ENCODE peak calls at places on chromosomes 1 and 21, in seven cellular contexts. B is uterus, A is A549, H is heart left ventricle, O is IMR-90, M is stomach, J is ovary. Y is an unnamed sample. For H3K4me1, the result is how much of the 10 kb centered on the place peaks cover.

GRCh38 chr21:41171210-41171609 is 3.2 kb downstream of the BACE2 start:
- DNase-seq in B (peak), A (no peak), H (peak), O (no peak), M (peak), J (no peak), Y (no peak)

GRCh38 chr1:18575620-18576019 is 55.0 kb upstream of the PAX7 start:
- DNase-seq in B (no peak), A (peak), H (no peak), O (peak), M (peak), J (peak), Y (peak)

GRCh38 chr1:180842052-180842451 is 70.6 kb upstream of the KIAA1614 start:
- DNase-seq in B (no peak), A (no peak), H (no peak), O (peak), M (no peak), J (no peak), Y (no peak)

GRCh38 chr1:37257646-37258045 is 216.7 kb upstream of the ZC3H12A start:
- DNase-seq in B (no peak), A (no peak), H (no peak), O (no peak), M (no peak), J (no peak), Y (no peak)

GRCh38 chr1:42429623-42430022 is 26.2 kb downstream of the ZMYND12 start:
- DNase-seq in B (no peak), A (no peak), H (no peak), O (no peak), M (no peak), J (no peak), Y (no peak)

GRCh38 chr1:176285996-176286395 is 78.9 kb upstream of the COP1 start:
- DNase-seq in B (no peak), A (no peak), H (no peak), O (no peak), M (no peak), J (no peak), Y (no peak)

GRCh38 chr1:208778417-208778816 is 534.2 kb upstream of the PLXNA2 start:
- DNase-seq in B (no peak), A (no peak), H (no peak), O (no peak), M (no peak), J (no peak), Y (no peak)

GRCh38 chr21:42427809-42428419 is 24.2 kb downstream of the UBASH3A start:
- DNase-seq in B (no peak), A (no peak), H (no peak), O (no peak), M (no peak), J (no peak), Y (no peak)

GRCh38 chr1:10529772-10530171 is 55.0 kb downstream of the PEX14 start:
- DNase-seq in B (no peak), A (no peak), H (no peak), O (no peak), M (no peak), J (no peak), Y (no peak)

GRCh38 chr1:237983507-237983906 is 92.8 kb upstream of the ZP4 start:
- DNase-seq in B (no peak), A (no peak), H (no peak), O (no peak), M (no peak), J (no peak), Y (no peak)

GRCh38 chr1:229034246-229034645 is 236.7 kb upstream of the RAB4A start:
- DNase-seq in B (no peak), A (no peak), H (no peak), O (no peak), M (no peak), J (no peak), Y (no peak)

GRCh38 chr1:32758177-32758794 is 55.7 kb upstream of the SYNC start:
- DNase-seq in B (no peak), A (no peak), H (no peak), O (no peak), M (no peak), J (no peak), Y (no peak)
- H3K4me1 ChIP-seq in B (under half), A (half or more), H (under half), O (under half), M (half or more), J (under half), Y (under half)

DNA sequence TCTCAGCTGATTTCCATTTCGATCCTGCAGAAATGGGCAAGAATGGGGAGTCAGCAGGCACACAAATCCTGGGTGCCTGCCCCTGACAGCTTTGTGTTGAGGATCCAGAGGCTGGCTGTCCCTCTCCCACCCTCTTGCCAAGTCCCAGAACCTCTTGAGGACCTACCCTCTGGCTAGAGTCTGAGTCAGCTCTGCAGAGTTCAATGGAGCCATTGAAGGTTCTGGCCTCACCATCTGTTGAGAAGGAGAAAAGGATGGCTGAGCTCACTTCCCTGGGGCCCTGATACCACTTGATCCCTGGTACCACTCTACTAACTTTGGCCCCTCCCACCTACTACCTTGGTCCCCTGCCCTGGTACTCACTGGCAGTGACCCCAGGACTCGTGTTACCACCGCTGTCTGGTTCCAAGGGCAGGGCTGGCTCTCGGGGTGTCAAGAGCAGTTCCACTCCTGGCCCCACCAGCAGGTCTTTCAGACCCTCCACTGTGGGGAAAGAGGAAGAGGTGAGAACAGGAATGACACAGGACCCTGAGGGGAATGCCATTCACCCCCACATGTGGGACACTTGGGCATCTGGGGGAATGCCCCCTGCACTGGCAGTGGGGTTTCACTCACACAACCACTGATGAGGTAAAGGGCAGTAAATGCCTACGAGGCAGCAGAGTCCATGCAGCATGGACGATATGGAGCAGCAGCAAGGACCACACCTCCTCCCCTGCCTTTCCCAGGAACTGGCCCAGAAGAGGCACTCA is 10.5 kb downstream of the RXFP4 start:
- DNase-seq in B (no peak), A (no peak), H (no peak), O (no peak), M (no peak), J (no peak), Y (no peak)
- TF ChIP-seq POLR2A in B (no peak), A (no peak), H (no peak), O (no peak), M (no peak), J (no peak), Y (no peak)

GRCh38 chr1:32984090-32984828 is 19.6 kb upstream of the RNF19B start:
- DNase-seq in B (no peak), A (no peak), H (no peak), O (peak), M (no peak), J (no peak), Y (no peak)
- H3K4me1 ChIP-seq in B (under half), A (under half), H (under half), O (under half), M (under half), J (under half), Y (under half)

GRCh38 chr1:31788138-31788824 is 24.1 kb upstream of the ADGRB2 start:
- DNase-seq in B (peak), A (peak), H (peak), O (peak), M (peak), J (peak), Y (peak)
- TF ChIP-seq POLR2A in B (peak), A (peak), H (no peak), O (peak), M (no peak), J (peak), Y (peak)

GRCh38 chr1:201904579-201904978 is 15.9 kb downstream of the SHISA4 start:
- DNase-seq in B (peak), A (no peak), H (no peak), O (peak), M (no peak), J (peak), Y (no peak)
- H3K4me1 ChIP-seq in B (under half), A (under half), H (under half), O (under half), M (half or more), J (half or more), Y (under half)

Y was measured in right lobe of liver.